ENCODE peak calls at places on chromosomes 4 and X, in ten cellular contexts. C is heart left ventricle; G is ascending aorta; V is pancreas; I is lower lobe of right lung; P is A549; Y is naive thymus-derived CD4-positive, alpha-beta T cell; H is IMR-90; S is colonic mucosa; Z is body of pancreas. M is an unnamed sample. For H3K4me1, the result is how much of the 10 kb centered on the place peaks cover.

GRCh38 chr4:3865986-3866812 is 100.0 kb downstream of the ADRA2C start:
- DNase-seq in P (no peak), S (no peak), I (peak), Y (no peak), V (no peak), G (no peak), C (no peak), Z (no peak), H (no peak), M (no peak)

GRCh38 chrX:133495464-133496391 is 80.4 kb upstream of the GPC4 start:
- DNase-seq in Y (no peak), I (no peak), G (no peak), S (peak), H (peak), Z (peak), C (peak), P (no peak), V (peak), M (no peak)

GRCh38 chr4:173475751-173476150 is 54.3 kb downstream of the HAND2 start:
- DNase-seq in Z (no peak), V (no peak), C (no peak), S (no peak), P (no peak), G (no peak), I (no peak), H (no peak), Y (no peak), M (no peak)

GRCh38 chrX:140141444-140142029 is 176.2 kb upstream of the CXorf66 start:
- DNase-seq in P (peak), Z (peak), Y (no peak), H (peak), C (no peak), G (no peak), I (no peak), V (no peak), S (peak), M (peak)

GRCh38 chrX:18607966-18608365 is 63.9 kb downstream of the RS1 start:
- DNase-seq in Y (no peak), P (no peak), C (no peak), G (no peak), I (no peak), V (no peak), H (peak), S (no peak), Z (no peak), M (no peak)

GRCh38 chr4:76626686-76627465 is 191.8 kb downstream of the SHROOM3 start:
- DNase-seq in I (no peak), C (no peak), H (peak), P (peak), V (no peak), G (no peak), Y (no peak), S (no peak), Z (no peak), M (peak)

GRCh38 chrX:108091878-108092291 is 307 bp downstream of the ATG4A start:
- DNase-seq in I (no peak), S (no peak), C (no peak), Y (no peak), G (no peak), H (no peak), P (peak), Z (peak), V (peak), M (no peak)

GRCh38 chrX:9341305-9342201 is 123.3 kb upstream of the TBL1X start:
- DNase-seq in H (peak), I (peak), C (peak), S (peak), Y (no peak), P (peak), G (peak), Z (peak), V (peak), M (peak)

GRCh38 chrX:119617511-119618164 is 11.4 kb upstream of the NKRF start:
- DNase-seq in G (no peak), I (no peak), C (no peak), Y (no peak), V (no peak), Z (peak), P (no peak), S (no peak), H (no peak), M (peak)

GRCh38 chr4:8147231-8147970 is 11.2 kb downstream of the ABLIM2 start:
- DNase-seq in C (no peak), G (no peak), P (no peak), I (no peak), Y (no peak), V (no peak), S (no peak), H (no peak), Z (no peak), M (no peak)

GRCh38 chrX:64230123-64230970 is at the start of gene ASB12:
- DNase-seq in G (no peak), C (peak), H (no peak), S (no peak), P (no peak), V (no peak), Z (no peak), I (no peak), Y (no peak), M (no peak)

GRCh38 chr4:20428410-20429160 is 176.9 kb downstream of the SLIT2 start:
- DNase-seq in I (no peak), C (no peak), V (no peak), Z (no peak), P (peak), H (peak), S (no peak), Y (no peak), G (no peak), M (no peak)

GRCh38 chr4:150063128-150063527 is 15.1 kb upstream of the DCLK2 start:
- DNase-seq in P (no peak), C (no peak), Z (no peak), G (no peak), S (no peak), H (peak), I (no peak), V (no peak), Y (no peak), M (no peak)

GRCh38 chr4:47032405-47033106 is 1.2 kb downstream of the GABRB1 start:
- DNase-seq in P (peak), G (peak), S (peak), H (peak), Y (peak), I (peak), C (peak), V (peak), Z (peak), M (peak)

GRCh38 chr4:158578476-158578875 is 56.8 kb downstream of the RXFP1 start:
- DNase-seq in I (no peak), P (peak), G (no peak), S (no peak), H (peak), C (no peak), Z (no peak), Y (no peak), V (no peak), M (no peak)

GRCh38 chr4:67522851-67523671 is 22.2 kb downstream of the CENPC start:
- DNase-seq in C (no peak), P (no peak), S (no peak), Y (no peak), I (no peak), Z (no peak), H (peak), G (no peak), V (no peak), M (no peak)

GRCh38 chr4:24382381-24382780 is 202.0 kb downstream of the DHX15 start:
- DNase-seq in Y (no peak), C (no peak), I (no peak), P (peak), S (no peak), V (no peak), H (peak), Z (no peak), G (no peak), M (no peak)

GRCh38 chr4:42816864-42817263 is 75.6 kb upstream of the GRXCR1 start:
- DNase-seq in C (no peak), Y (no peak), S (no peak), I (no peak), P (no peak), H (no peak), G (no peak), Z (no peak), V (no peak), M (no peak)

GRCh38 chr4:5461477-5461876 is 246.9 kb downstream of the EVC2 start:
- DNase-seq in P (no peak), G (peak), S (no peak), V (no peak), Y (no peak), Z (no peak), C (no peak), I (no peak), H (no peak), M (no peak)

GRCh38 chr4:105306158-105306781 is 159.6 kb downstream of the TET2 start:
- DNase-seq in H (no peak), C (no peak), I (no peak), G (no peak), P (peak), S (no peak), Z (no peak), Y (no peak), V (no peak), M (no peak)

GRCh38 chrX:17738002-17738713 is 865 bp downstream of the SCML1 start:
- DNase-seq in G (peak), I (peak), H (peak), Y (peak), P (peak), Z (peak), S (peak), V (peak), C (peak), M (peak)

GRCh38 chr4:149584703-149585102 is 230.9 kb downstream of the IQCM start:
- DNase-seq in P (no peak), G (no peak), C (no peak), I (no peak), H (no peak), S (no peak), Y (no peak), V (no peak), Z (no peak), M (no peak)

GRCh38 chrX:72105436-72105835 is 26.3 kb downstream of the RTL5 start:
- DNase-seq in G (no peak), H (no peak), I (no peak), C (no peak), Z (no peak), V (no peak), Y (no peak), S (no peak), P (no peak), M (no peak)

GRCh38 chrX:70219938-70220764 is 14.3 kb upstream of the AWAT1 start:
- DNase-seq in V (no peak), P (peak), Y (no peak), I (no peak), H (peak), G (no peak), Z (peak), S (peak), C (peak), M (no peak)

GRCh38 chr4:151887151-151887815 is 126.5 kb upstream of the GATB start:
- DNase-seq in C (no peak), P (no peak), H (no peak), G (no peak), Z (no peak), Y (no peak), V (no peak), S (no peak), I (no peak), M (no peak)

GRCh38 chr4:9997881-9998280 is 23.4 kb downstream of the SLC2A9 start:
- DNase-seq in I (no peak), V (no peak), C (no peak), Z (no peak), G (peak), P (no peak), S (no peak), Y (no peak), H (no peak), M (no peak)

GRCh38 chrX:151151668-151152267 is 24.6 kb upstream of the GPR50 start:
- DNase-seq in V (peak), P (peak), S (peak), C (no peak), G (no peak), Z (peak), I (no peak), H (peak), Y (no peak), M (peak)

GRCh38 chrX:22746081-22746480 is 253.7 kb upstream of the DDX53 start:
- DNase-seq in V (no peak), Y (no peak), I (no peak), H (no peak), C (no peak), G (no peak), Z (no peak), P (no peak), S (no peak), M (no peak)

GRCh38 chr4:103329642-103330041 is 131.5 kb upstream of the CENPE start:
- DNase-seq in H (no peak), C (no peak), I (no peak), Y (no peak), V (no peak), P (no peak), S (no peak), Z (no peak), G (no peak), M (no peak)

GRCh38 chr4:186081202-186081807 is 12.3 kb downstream of the TLR3 start:
- DNase-seq in I (no peak), Z (no peak), C (no peak), P (no peak), H (no peak), G (no peak), Y (no peak), S (no peak), V (no peak), M (no peak)

GRCh38 chrX:152821145-152821765 is 9.3 kb downstream of the CETN2 start:
- DNase-seq in Z (peak), V (peak), C (no peak), I (no peak), H (peak), S (peak), Y (no peak), P (peak), G (no peak), M (peak)

GRCh38 chr4:109574443-109574850 is 14.4 kb downstream of the MCUB start:
- DNase-seq in I (no peak), P (peak), G (no peak), C (no peak), S (peak), V (no peak), H (no peak), Y (no peak), Z (no peak), M (no peak)

GRCh38 chr4:18314731-18315130 is 293.2 kb upstream of the LCORL start:
- DNase-seq in I (no peak), C (no peak), Y (no peak), P (no peak), Z (no peak), S (no peak), G (no peak), H (no peak), V (no peak), M (no peak)

DNA sequence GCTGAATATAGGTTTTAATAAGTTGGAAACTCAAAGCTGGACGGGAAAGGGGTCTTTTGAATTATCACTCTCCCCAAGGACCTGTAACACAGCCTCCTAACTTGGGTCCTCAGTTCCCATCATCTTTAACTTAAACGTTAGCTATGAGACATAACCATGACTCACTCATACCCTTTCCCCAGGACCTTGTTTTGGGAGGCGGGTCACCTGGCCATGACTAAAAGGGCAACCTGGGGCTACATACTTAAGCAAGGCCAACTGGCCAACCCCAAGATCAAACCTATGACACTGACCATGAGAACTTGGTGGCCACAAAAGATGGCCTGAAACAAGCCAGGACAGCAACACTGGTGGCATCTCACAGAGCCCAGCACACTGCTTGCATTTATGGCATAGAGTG is 89.0 kb downstream of the SH3KBP1 start:
- DNase-seq in Y (no peak), G (no peak), P (no peak), Z (no peak), S (no peak), H (no peak), I (no peak), C (no peak), V (no peak), M (no peak)
- H3K4me1 ChIP-seq in Y (under half), G (under half), P (under half), Z (under half), S (under half), H (under half), I (under half), C (under half), V (under half), M (under half)

GRCh38 chr4:2809610-2810180 is 16.8 kb downstream of the SH3BP2 start:
- DNase-seq in S (no peak), H (no peak), V (no peak), P (no peak), Y (no peak), Z (no peak), I (no peak), G (no peak), C (no peak), M (no peak)
- H3K4me1 ChIP-seq in S (under half), H (under half), V (under half), P (under half), Y (under half), Z (under half), I (half or more), G (under half), C (under half), M (under half)

DNA sequence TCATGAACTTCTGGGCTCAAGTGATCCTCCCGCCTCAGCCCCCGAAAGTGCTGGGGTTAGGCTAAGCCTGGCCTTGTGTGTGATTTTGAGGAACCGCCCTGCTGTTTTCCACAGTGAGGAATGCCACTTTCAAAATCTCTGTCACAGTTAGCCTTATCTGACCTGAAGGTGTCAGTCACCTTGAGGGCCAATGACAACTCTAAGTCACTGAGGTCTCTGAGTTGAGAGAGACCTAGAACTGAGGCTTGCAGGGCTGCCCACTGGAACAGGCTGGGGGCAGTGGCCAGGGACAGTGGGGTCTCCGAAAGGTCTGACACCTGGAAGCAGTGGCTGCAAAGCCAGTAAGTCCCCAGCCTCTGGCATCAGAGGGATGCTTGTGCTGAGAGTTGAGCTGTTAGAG is 6.1 kb downstream of the TADA2B start:
- DNase-seq in Y (no peak), G (no peak), I (no peak), P (no peak), C (no peak), Z (no peak), V (no peak), H (no peak), S (no peak), M (no peak)
- H3K4me1 ChIP-seq in Y (under half), G (under half), I (half or more), P (under half), C (under half), Z (half or more), V (under half), H (under half), S (under half), M (under half)

DNA sequence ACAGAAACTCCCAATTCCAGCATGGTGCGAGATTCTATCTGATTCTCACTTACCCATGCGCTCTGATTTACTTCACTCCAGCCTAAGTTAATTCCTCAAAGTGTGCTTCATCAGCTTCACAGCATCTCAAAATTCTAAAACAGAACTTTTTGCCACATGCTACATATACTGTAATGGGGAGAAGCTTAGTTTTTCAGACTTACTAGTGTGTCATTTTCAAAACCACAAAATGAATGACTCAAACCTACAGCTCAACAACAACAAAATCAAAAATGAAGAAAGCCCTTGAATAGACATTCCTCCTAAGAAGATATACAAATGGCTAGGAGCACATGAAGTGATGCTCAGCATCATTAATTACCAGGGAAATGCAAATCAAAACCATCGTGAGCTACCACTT is 14.9 kb downstream of the IRF2 start:
- DNase-seq in I (no peak), Y (no peak), H (peak), P (no peak), S (no peak), C (no peak), Z (no peak), V (no peak), G (no peak), M (no peak)
- H3K4me1 ChIP-seq in I (under half), Y (under half), H (under half), P (under half), S (under half), C (under half), Z (under half), V (under half), G (under half), M (under half)

GRCh38 chr4:80074651-80075050 is 1.6 kb upstream of the ANTXR2 start:
- DNase-seq in G (no peak), P (no peak), C (no peak), Z (no peak), I (no peak), Y (no peak), V (no peak), H (no peak), S (no peak), M (no peak)
- H3K4me1 ChIP-seq in G (under half), P (under half), C (under half), Z (under half), I (under half), Y (under half), V (under half), H (under half), S (under half), M (under half)

GRCh38 chr4:140239311-140239710 is 85.3 kb upstream of the MAML3 start:
- DNase-seq in H (no peak), G (no peak), S (no peak), Z (no peak), P (no peak), C (no peak), Y (no peak), I (no peak), V (no peak), M (no peak)
- H3K4me1 ChIP-seq in H (under half), G (under half), S (under half), Z (under half), P (under half), C (under half), Y (under half), I (under half), V (under half), M (under half)

GRCh38 chr4:184824081-184824775 is 1.5 kb downstream of the ACSL1 start:
- DNase-seq in C (no peak), I (no peak), S (no peak), Y (no peak), Z (no peak), H (peak), P (no peak), G (no peak), V (no peak), M (no peak)
- H3K4me1 ChIP-seq in C (under half), I (under half), S (under half), Y (under half), Z (under half), H (under half), P (under half), G (under half), V (under half), M (under half)

GRCh38 chrX:40080896-40081678 is 16.7 kb downstream of the BCOR start:
- DNase-seq in H (no peak), Y (no peak), C (no peak), P (no peak), V (no peak), S (no peak), G (no peak), I (no peak), Z (no peak), M (no peak)
- H3K4me1 ChIP-seq in H (under half), Y (under half), C (under half), P (under half), V (under half), S (under half), G (under half), I (under half), Z (half or more), M (under half)